ENCODE peak calls at places on chromosome X, in ten cellular contexts. C is pancreas; J is CD8-positive, alpha-beta memory T cell; X is PC-9; S is transverse colon; H is aorta; N is lower lobe of right lung; Q is testis; L is ascending aorta; E is endodermal cell. B is an unnamed sample.

GRCh38 chrX:47200385-47201150 is 6.9 kb downstream of the UBA1 start:
- DNase-seq in X (no peak), E (peak; percentile 76), H (peak; percentile 52), C (no peak), S (peak; percentile 55), J (no peak), Q (no peak), L (no peak), N (no peak), B (peak; percentile 70)

GRCh38 chrX:8194216-8194615 is 23.1 kb upstream of the VCX2 start:
- DNase-seq in N (no peak), J (no peak), E (no peak), S (no peak), L (no peak), H (no peak), Q (no peak), X (peak; percentile 63), C (no peak), B (no peak)

GRCh38 chrX:78708830-78709229 is 38.7 kb upstream of the LPAR4 start:
- DNase-seq in L (no peak), H (no peak), C (no peak), J (no peak), X (no peak), E (no peak), S (no peak), Q (no peak), N (no peak), B (no peak)

GRCh38 chrX:110852180-110852579 is 56.6 kb upstream of the CHRDL1 start:
- DNase-seq in C (no peak), L (no peak), H (no peak), S (no peak), N (no peak), Q (no peak), J (no peak), X (no peak), E (peak; percentile 61), B (no peak)

GRCh38 chrX:41067721-41068120 is 17.5 kb upstream of the USP9X start:
- DNase-seq in N (no peak), X (no peak), J (no peak), C (no peak), H (no peak), E (no peak), L (no peak), Q (peak; percentile 62), S (no peak), B (peak; percentile 35)

GRCh38 chrX:54494970-54495813 is 842 bp downstream of the FGD1 start:
- DNase-seq in X (no peak), L (no peak), E (peak; percentile 61), Q (peak; percentile 21), J (no peak), N (peak; percentile 43), S (no peak), H (peak; percentile 57), C (peak; percentile 41), B (peak; percentile 24)

GRCh38 chrX:22314211-22314610 is 41.5 kb downstream of the CBLL2 start:
- DNase-seq in S (no peak), J (no peak), H (no peak), C (no peak), E (no peak), N (no peak), L (no peak), Q (no peak), X (no peak), B (no peak)

GRCh38 chrX:152343306-152343705 is 107.8 kb downstream of the GABRA3 start:
- DNase-seq in H (no peak), L (no peak), E (no peak), X (no peak), J (no peak), N (no peak), Q (no peak), S (no peak), C (no peak), B (no peak)

GRCh38 chrX:101395789-101396188 is 5.0 kb downstream of the RPL36A start:
- DNase-seq in C (no peak), Q (no peak), E (no peak), S (no peak), L (no peak), N (no peak), J (no peak), X (no peak), H (no peak), B (no peak)

GRCh38 chrX:45628041-45628440 is 427.4 kb upstream of the DIPK2B start:
- DNase-seq in H (no peak), C (no peak), S (no peak), E (no peak), Q (no peak), L (no peak), X (no peak), N (no peak), J (no peak), B (no peak)

GRCh38 chrX:15515931-15516330 is 15.3 kb downstream of the BMX start:
- DNase-seq in X (no peak), H (no peak), C (no peak), N (no peak), J (no peak), Q (no peak), E (peak; percentile 53), S (no peak), L (no peak), B (no peak)

GRCh38 chrX:65644621-65645287 is 22.7 kb upstream of the MSN start:
- DNase-seq in X (peak; percentile 68), J (no peak), H (peak; percentile 93), N (peak; percentile 78), Q (peak; percentile 73), S (peak; percentile 76), C (peak; percentile 72), L (peak; percentile 95), E (no peak), B (peak; percentile 91)

GRCh38 chrX:12237131-12237530 is 98.9 kb downstream of the FRMPD4 start:
- DNase-seq in N (no peak), C (no peak), S (no peak), E (no peak), Q (no peak), L (no peak), J (no peak), X (no peak), H (no peak), B (no peak)

GRCh38 chrX:44462851-44463250 is 79.8 kb downstream of the FUNDC1 start:
- DNase-seq in C (no peak), N (no peak), Q (no peak), E (no peak), H (peak; percentile 49), X (no peak), L (no peak), S (no peak), J (no peak), B (peak; percentile 15)

GRCh38 chrX:148555101-148555500 is 54.7 kb downstream of the AFF2 start:
- DNase-seq in H (no peak), L (no peak), X (no peak), E (no peak), S (no peak), Q (no peak), N (no peak), C (no peak), J (no peak), B (no peak)

GRCh38 chrX:63561425-63561824 is 210.3 kb upstream of the SPIN4 start:
- DNase-seq in S (no peak), H (no peak), E (no peak), C (no peak), L (no peak), X (no peak), J (no peak), Q (no peak), N (no peak), B (no peak)

GRCh38 chrX:66638591-66639500 is at the start of gene EDA2R:
- DNase-seq in N (peak; percentile 34), H (peak; percentile 44), E (peak; percentile 83), C (no peak), L (peak; percentile 73), X (no peak), S (peak; percentile 13), Q (peak; percentile 57), J (no peak), B (peak; percentile 24)

DNA sequence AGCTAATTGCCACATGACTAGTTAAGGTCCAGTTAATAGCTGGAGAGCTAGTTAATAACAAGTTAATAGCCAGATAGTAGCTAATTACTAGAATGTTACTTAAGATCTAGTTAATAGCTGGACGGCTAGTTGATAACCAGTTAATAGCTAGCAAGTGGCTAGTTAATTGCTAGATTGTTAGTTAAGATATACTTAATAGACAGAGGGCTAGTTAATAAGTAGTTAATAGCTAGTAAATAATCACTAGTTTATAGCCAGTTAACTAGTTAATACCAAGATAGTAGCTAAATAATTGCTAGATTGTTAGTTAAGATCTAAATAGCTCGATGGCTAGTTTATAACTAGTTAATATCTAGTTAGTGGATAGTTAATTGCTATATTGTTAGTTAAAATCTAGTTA is 632.6 kb upstream of the CT83 start:
- DNase-seq in C (no peak), H (no peak), J (no peak), S (no peak), L (no peak), E (no peak), Q (no peak), X (no peak), N (no peak), B (no peak)
- H3K4me1 ChIP-seq in C (no peaks in the 10 kb centered on the region), H (no peaks in the 10 kb centered on the region), J (no peaks in the 10 kb centered on the region), S (no peaks in the 10 kb centered on the region), L (no peaks in the 10 kb centered on the region), E (no peaks in the 10 kb centered on the region), Q (no peaks in the 10 kb centered on the region), X (no peaks in the 10 kb centered on the region), N (no peaks in the 10 kb centered on the region), B (no peaks in the 10 kb centered on the region)

DNA sequence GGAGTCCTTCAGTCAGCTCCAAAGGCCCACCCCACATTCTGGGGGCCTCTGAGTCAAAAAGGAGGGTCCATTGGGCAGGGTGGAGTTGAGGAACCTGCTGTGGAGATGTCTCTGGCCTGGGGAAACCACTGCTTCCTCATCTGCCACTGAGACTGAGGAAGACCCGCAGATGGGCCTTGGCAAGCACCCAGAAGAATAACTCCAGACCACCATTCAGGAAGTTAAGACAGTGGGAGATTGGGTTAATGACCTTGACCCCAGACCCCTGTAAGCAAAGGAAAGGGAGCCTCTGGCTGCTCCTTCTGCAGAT is 8.1 kb upstream of the HSD17B10 start:
- DNase-seq in N (peak; percentile 36), S (no peak), H (no peak), E (no peak), J (no peak), C (no peak), X (no peak), Q (no peak), L (no peak), B (no peak)
- H3K4me3 ChIP-seq in N (no peak overlapping the region), S (no peak overlapping the region), H (no peak overlapping the region), E (peak overlapping the region; percentile 62), J (no peak overlapping the region), C (no peak overlapping the region), X (no peak overlapping the region), Q (no peak overlapping the region), L (no peak overlapping the region), B (no peak overlapping the region)

DNA sequence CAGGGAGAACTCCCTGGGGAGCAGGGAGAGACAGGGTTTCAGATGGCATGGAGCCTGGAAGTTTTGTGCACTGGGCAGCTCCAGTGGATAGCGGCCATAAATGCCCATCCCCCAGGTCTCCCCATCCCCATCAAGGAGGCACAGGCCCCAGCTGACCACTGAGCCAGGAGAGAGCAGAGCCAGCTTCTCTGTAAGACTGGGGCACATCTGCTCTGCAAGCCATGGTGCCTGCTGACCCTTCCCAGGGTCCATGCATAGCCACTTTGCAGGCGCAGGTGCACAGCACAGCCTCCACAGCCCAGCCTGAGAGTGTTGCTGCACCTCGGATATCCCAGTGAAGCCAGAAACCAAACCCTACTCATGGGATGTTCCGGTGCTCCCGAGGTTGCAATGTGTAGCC is 206.3 kb upstream of the SPANXN4 start:
- DNase-seq in C (no peak), L (no peak), Q (no peak), J (no peak), H (no peak), E (no peak), N (no peak), S (no peak), X (no peak), B (no peak)
- H3K4me1 ChIP-seq in C (no peaks in the 10 kb centered on the region), L (no peaks in the 10 kb centered on the region), Q (no peaks in the 10 kb centered on the region), J (no peaks in the 10 kb centered on the region), H (no peaks in the 10 kb centered on the region), E (no peaks in the 10 kb centered on the region), N (no peaks in the 10 kb centered on the region), S (no peaks in the 10 kb centered on the region), X (no peaks in the 10 kb centered on the region), B (no peaks in the 10 kb centered on the region)

GRCh38 chrX:86149089-86149488 is 838 bp downstream of the DACH2 start:
- DNase-seq in N (no peak), J (no peak), H (no peak), S (no peak), E (no peak), Q (no peak), C (no peak), L (no peak), X (no peak), B (no peak)
- H3K4me3 ChIP-seq in N (no peak overlapping the region), J (no peak overlapping the region), H (no peak overlapping the region), S (peak overlapping the region; percentile 30), E (peak overlapping the region; percentile 86), Q (peak overlapping the region; percentile 51), C (no peak overlapping the region), L (peak overlapping the region; percentile 11), X (no peak overlapping the region), B (no peak overlapping the region)

B was measured in adrenal gland.